ENCODE peak calls at places on chromosomes 7 and 10, in six cellular contexts. V, U, K, D, X and O are unnamed samples.
A peak's percentile ranks its signal among the peaks of the same experiment; 100 is the strongest.

GRCh38 chr7:37248396-37248836 is 200.2 kb downstream of the ELMO1 start:
- DNase-seq in U (no peak), D (no peak), V (no peak), K (peak; percentile 53), X (no peak), O (peak; percentile 100)

GRCh38 chr10:84946984-84947383 is 618.6 kb downstream of the CCSER2 start:
- DNase-seq in K (no peak), D (no peak), X (no peak), U (no peak), V (no peak), O (no peak)

GRCh38 chr10:127118024-127118423 is 78.4 kb downstream of the INSYN2A start:
- DNase-seq in D (no peak), U (no peak), V (no peak), K (no peak), X (no peak), O (no peak)

GRCh38 chr10:92727141-92727540 is 37.4 kb downstream of the HHEX start:
- DNase-seq in U (no peak), K (no peak), D (no peak), V (no peak), X (no peak), O (no peak)

GRCh38 chr7:46315891-46316290 is 394.8 kb upstream of the IGFBP3 start:
- DNase-seq in U (no peak), K (no peak), V (no peak), D (peak; percentile 58), X (no peak), O (no peak)

GRCh38 chr10:22554481-22555182 is 159.7 kb downstream of the PIP4K2A start:
- DNase-seq in X (peak; percentile 76), U (no peak), V (no peak), K (peak; percentile 93), D (no peak), O (no peak)

GRCh38 chr7:80806653-80807052 is 112.2 kb downstream of the SEMA3C start:
- DNase-seq in K (no peak), X (no peak), D (no peak), U (no peak), V (no peak), O (no peak)

GRCh38 chr10:89592539-89592938 is 52.5 kb downstream of the PANK1 start:
- DNase-seq in V (no peak), U (no peak), X (no peak), K (no peak), D (no peak), O (no peak)

GRCh38 chr7:105743351-105743812 is 133.0 kb downstream of the ATXN7L1 start:
- DNase-seq in U (no peak), D (no peak), X (no peak), V (no peak), K (no peak), O (no peak)

GRCh38 chr7:114554781-114555537 is 140.3 kb downstream of the FOXP2 start:
- DNase-seq in X (no peak), K (no peak), U (no peak), D (peak; percentile 38), V (peak; percentile 33), O (no peak)

GRCh38 chr7:26368542-26368941 is 76.9 kb downstream of the SNX10 start:
- DNase-seq in X (no peak), K (no peak), V (peak; percentile 16), D (peak; percentile 52), U (no peak), O (no peak)

GRCh38 chr10:129953541-129954031 is 10.5 kb downstream of the EBF3 start:
- DNase-seq in U (no peak), X (peak; percentile 8), K (peak; percentile 64), D (no peak), V (no peak), O (no peak)

GRCh38 chr10:61845950-61846268 is 55.6 kb upstream of the ARID5B start:
- DNase-seq in K (no peak), X (no peak), V (no peak), U (no peak), D (no peak), O (no peak)

GRCh38 chr10:87505366-87506113 is 847 bp downstream of the MINPP1 start:
- DNase-seq in V (peak; percentile 68), K (peak; percentile 82), D (peak; percentile 63), U (peak; percentile 66), X (peak; percentile 62), O (peak; percentile 39)

GRCh38 chr7:48148311-48148710 is 22.9 kb upstream of the ABCA13 start:
- DNase-seq in X (no peak), D (peak; percentile 12), K (no peak), V (no peak), U (peak; percentile 51), O (no peak)

GRCh38 chr10:36182059-36182654 is 540.1 kb upstream of the FZD8 start:
- DNase-seq in K (no peak), X (no peak), U (no peak), D (no peak), V (peak; percentile 26), O (no peak)

GRCh38 chr7:55018361-55019328 is at the start of gene EGFR:
- DNase-seq in K (peak; percentile 93), U (peak; percentile 74), D (peak; percentile 76), X (peak; percentile 82), V (peak; percentile 75), O (peak; percentile 30)

GRCh38 chr7:157663061-157663863 is 326.5 kb downstream of the DNAJB6 start:
- DNase-seq in U (no peak), K (peak; percentile 72), D (no peak), X (no peak), V (no peak), O (no peak)

GRCh38 chr7:156577645-156578577 is 62.7 kb upstream of the RNF32 start:
- DNase-seq in K (no peak), V (no peak), U (no peak), D (no peak), X (no peak), O (no peak)

GRCh38 chr7:29342761-29343160 is 148.2 kb downstream of the CHN2 start:
- DNase-seq in K (no peak), V (no peak), U (no peak), D (peak; percentile 92), X (no peak), O (no peak)

GRCh38 chr7:28144266-28144665 is 36.3 kb downstream of the JAZF1 start:
- DNase-seq in U (no peak), D (no peak), V (no peak), X (no peak), K (peak; percentile 38), O (peak; percentile 27)

GRCh38 chr10:117237401-117237991 is 3.4 kb upstream of the SLC18A2 start:
- DNase-seq in K (no peak), X (no peak), D (no peak), U (no peak), V (no peak), O (no peak)

GRCh38 chr7:3259711-3260424 is 41.2 kb upstream of the SDK1 start:
- DNase-seq in D (no peak), X (no peak), U (no peak), V (no peak), K (peak; percentile 48), O (no peak)

GRCh38 chr7:24786941-24787340 is 29.7 kb upstream of the GSDME start:
- DNase-seq in V (peak; percentile 86), X (no peak), D (peak; percentile 96), K (no peak), U (no peak), O (no peak)

GRCh38 chr10:62025134-62025794 is 123.8 kb downstream of the ARID5B start:
- DNase-seq in U (no peak), X (no peak), D (peak; percentile 90), V (no peak), K (no peak), O (no peak)

GRCh38 chr7:79227035-79227434 is 226.4 kb downstream of the MAGI2 start:
- DNase-seq in U (no peak), K (no peak), X (no peak), V (no peak), D (peak; percentile 23), O (no peak)

GRCh38 chr10:103915794-103916193 is 2.2 kb downstream of the STN1 start:
- DNase-seq in D (peak; percentile 22), U (peak; percentile 51), V (no peak), K (peak; percentile 59), X (peak; percentile 36), O (no peak)

GRCh38 chr10:103911021-103911459 is 6.9 kb downstream of the STN1 start:
- DNase-seq in D (no peak), V (no peak), X (no peak), U (peak; percentile 55), K (no peak), O (no peak)

GRCh38 chr10:103912759-103913158 is 5.2 kb downstream of the STN1 start:
- DNase-seq in D (no peak), X (no peak), U (no peak), V (no peak), K (no peak), O (no peak)

GRCh38 chr10:103905441-103905840 is 12.5 kb downstream of the STN1 start:
- DNase-seq in X (no peak), K (no peak), U (peak; percentile 37), D (no peak), V (no peak), O (no peak)

GRCh38 chr10:103910442-103911000 is 7.5 kb downstream of the STN1 start:
- DNase-seq in V (peak; percentile 36), U (no peak), D (no peak), K (no peak), X (no peak), O (no peak)
- H3K4me3 ChIP-seq in V (no peak overlapping the region), U (no peak overlapping the region), D (no peak overlapping the region), K (no peak overlapping the region), X (no peak overlapping the region), O (no peak overlapping the region)

GRCh38 chr10:6135589-6136168 is 46.8 kb downstream of the RBM17 start:
- DNase-seq in U (no peak), K (no peak), X (no peak), D (no peak), V (no peak), O (no peak)
- H3K4me3 ChIP-seq in U (no peak overlapping the region), K (no peak overlapping the region), X (no peak overlapping the region), D (peak overlapping the region; percentile 39), V (no peak overlapping the region), O (no peak overlapping the region)

GRCh38 chr10:24315211-24315610 is 106.3 kb downstream of the KIAA1217 start:
- DNase-seq in V (no peak), X (no peak), D (no peak), K (no peak), U (no peak), O (no peak)

GRCh38 chr10:24313233-24313632 is 104.3 kb downstream of the KIAA1217 start:
- DNase-seq in D (no peak), X (no peak), U (no peak), V (no peak), K (no peak), O (no peak)

GRCh38 chr10:24320373-24320772 is 111.4 kb downstream of the KIAA1217 start:
- DNase-seq in D (no peak), V (no peak), K (no peak), X (no peak), U (no peak), O (no peak)

DNA sequence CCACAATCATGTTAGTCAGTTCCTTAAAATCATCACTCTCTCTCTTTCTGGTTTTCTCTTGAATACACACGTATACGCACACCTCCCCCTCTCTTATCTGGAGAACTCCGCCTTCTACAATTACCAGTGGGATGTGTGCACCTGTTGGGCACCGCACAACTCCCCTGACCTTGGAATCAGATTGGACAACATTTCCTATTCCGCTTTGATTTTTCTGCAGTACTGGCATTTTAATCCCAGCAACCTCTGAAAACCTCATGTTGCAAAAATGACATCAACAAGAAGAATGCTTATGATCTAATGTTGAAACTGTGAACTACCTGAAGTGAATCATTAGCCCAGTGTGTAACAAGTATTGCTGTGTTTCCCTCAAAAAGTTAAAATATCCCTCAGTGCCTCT is 109.6 kb downstream of the KIAA1217 start:
- DNase-seq in X (no peak), V (no peak), D (no peak), U (peak; percentile 4), K (no peak), O (no peak)
- H3K4me3 ChIP-seq in X (no peak overlapping the region), V (no peak overlapping the region), D (no peak overlapping the region), U (no peak overlapping the region), K (no peak overlapping the region), O (no peak overlapping the region)

GRCh38 chr7:91265693-91266066 is 1.4 kb downstream of the FZD1 start:
- DNase-seq in K (no peak), U (peak; percentile 28), X (no peak), D (no peak), V (peak; percentile 5), O (no peak)
- H3K4me3 ChIP-seq in K (peak overlapping the region; percentile 86), U (peak overlapping the region; percentile 74), X (peak overlapping the region; percentile 71), D (peak overlapping the region; percentile 78), V (peak overlapping the region; percentile 91), O (peak overlapping the region; percentile 63)